ENCODE peak calls at places on chromosome 21, in five cellular contexts. M is skeletal muscle cell, G is heart right ventricle, P is astrocyte of the spinal cord, W is left kidney. H is an unnamed sample.
A peak's percentile ranks its signal among the peaks of the same experiment; 100 is the strongest.

GRCh38 chr21:41357546-41357945 is 4.3 kb upstream of the MX2 start:
- DNase-seq in M (no peak), G (no peak), P (no peak), W (peak; percentile 36), H (no peak)

GRCh38 chr21:15121655-15122120 is 56.9 kb upstream of the NRIP1 start:
- DNase-seq in M (peak; percentile 30), G (peak; percentile 19), P (peak; percentile 71), W (no peak), H (peak; percentile 9)

GRCh38 chr21:36835383-36835795 is 131.1 kb downstream of the HLCS start:
- DNase-seq in M (peak; percentile 25), G (peak; percentile 53), P (no peak), W (peak; percentile 33), H (peak; percentile 37)

GRCh38 chr21:35036521-35037383 is 12.3 kb downstream of the RUNX1 start:
- DNase-seq in M (no peak), G (no peak), P (no peak), W (no peak), H (no peak)

GRCh38 chr21:31351973-31352372 is 7.9 kb upstream of the TIAM1 start:
- DNase-seq in M (no peak), G (no peak), P (no peak), W (no peak), H (peak; percentile 40)

GRCh38 chr21:46004168-46004861 is 22.7 kb downstream of the COL6A1 start:
- DNase-seq in M (no peak), G (no peak), P (no peak), W (no peak), H (peak; percentile 20)

GRCh38 chr21:29196664-29197052 is 66.2 kb downstream of the MAP3K7CL start:
- DNase-seq in M (no peak), G (no peak), P (no peak), W (no peak), H (peak; percentile 15)

GRCh38 chr21:35190201-35190701 is 141.1 kb upstream of the RUNX1 start:
- DNase-seq in M (no peak), G (no peak), P (peak; percentile 66), W (no peak), H (peak; percentile 63)

GRCh38 chr21:39374046-39374445 is 25.2 kb upstream of the HMGN1 start:
- DNase-seq in M (no peak), G (no peak), P (no peak), W (no peak), H (no peak)

GRCh38 chr21:32411366-32412161 is 942 bp upstream of the EVA1C start:
- DNase-seq in M (no peak), G (peak; percentile 92), P (peak; percentile 66), W (peak; percentile 53), H (peak; percentile 87)

GRCh38 chr21:41641510-41641815 is 125.4 kb downstream of the RIPK4 start:
- DNase-seq in M (no peak), G (no peak), P (no peak), W (no peak), H (no peak)

GRCh38 chr21:20739421-20739820 is 258.8 kb upstream of the NCAM2 start:
- DNase-seq in M (no peak), G (no peak), P (no peak), W (no peak), H (no peak)

GRCh38 chr21:33029975-33030461 is 4.3 kb downstream of the OLIG2 start:
- DNase-seq in M (no peak), G (no peak), P (no peak), W (no peak), H (no peak)

GRCh38 chr21:39670741-39671140 is 58.0 kb downstream of the B3GALT5 start:
- DNase-seq in M (no peak), G (no peak), P (no peak), W (no peak), H (no peak)

GRCh38 chr21:39676054-39676771 is 63.5 kb downstream of the B3GALT5 start:
- DNase-seq in M (peak; percentile 54), G (peak; percentile 41), P (peak; percentile 61), W (peak; percentile 92), H (peak; percentile 44)

GRCh38 chr21:44589094-44589493 is 3.2 kb downstream of the KRTAP10-6 start:
- DNase-seq in M (no peak), G (no peak), P (no peak), W (no peak), H (no peak)

GRCh38 chr21:26107439-26107838 is 63.1 kb downstream of the APP start:
- DNase-seq in M (no peak), G (no peak), P (no peak), W (no peak), H (no peak)

GRCh38 chr21:29238967-29239289 is 59.8 kb upstream of the BACH1 start:
- DNase-seq in M (no peak), G (no peak), P (peak; percentile 39), W (no peak), H (no peak)

GRCh38 chr21:42784896-42785451 is 94.4 kb downstream of the WDR4 start:
- DNase-seq in M (no peak), G (no peak), P (no peak), W (no peak), H (no peak)

GRCh38 chr21:33682992-33683627 is 40.8 kb downstream of the ITSN1 start:
- DNase-seq in M (peak; percentile 86), G (no peak), P (peak; percentile 95), W (no peak), H (peak; percentile 87)

GRCh38 chr21:46667191-46667734 is 31.8 kb downstream of the PRMT2 start:
- DNase-seq in M (no peak), G (no peak), P (peak; percentile 36), W (peak; percentile 43), H (peak; percentile 43)

GRCh38 chr21:21921410-21922232 is 923.4 kb downstream of the NCAM2 start:
- DNase-seq in M (no peak), G (no peak), P (peak; percentile 56), W (peak; percentile 59), H (peak; percentile 49)

GRCh38 chr21:44450402-44450801 is 4.9 kb upstream of the LRRC3 start:
- DNase-seq in M (no peak), G (no peak), P (no peak), W (no peak), H (no peak)

GRCh38 chr21:34968414-34969333 is 80.4 kb downstream of the RUNX1 start:
- DNase-seq in M (no peak), G (no peak), P (no peak), W (peak; percentile 74), H (no peak)

GRCh38 chr21:40615503-40616376 is 231.2 kb downstream of the DSCAM start:
- DNase-seq in M (no peak), G (no peak), P (no peak), W (no peak), H (no peak)

GRCh38 chr21:41593784-41594138 is 85.8 kb upstream of the TMPRSS2 start:
- DNase-seq in M (no peak), G (no peak), P (no peak), W (peak; percentile 37), H (no peak)

GRCh38 chr21:29372063-29372802 is 73.5 kb downstream of the BACH1 start:
- DNase-seq in M (peak; percentile 50), G (peak; percentile 80), P (peak; percentile 83), W (peak; percentile 91), H (peak; percentile 82)

GRCh38 chr21:31781737-31782136 is 49.8 kb upstream of the SCAF4 start:
- DNase-seq in M (peak; percentile 13), G (peak; percentile 39), P (peak; percentile 54), W (peak; percentile 44), H (peak; percentile 77)

GRCh38 chr21:29190920-29191319 is 60.5 kb downstream of the MAP3K7CL start:
- DNase-seq in M (peak; percentile 85), G (no peak), P (peak; percentile 52), W (no peak), H (peak; percentile 77)